ENCODE peak calls at places on chromosome 2, in four cellular contexts. I, F, B and P are unnamed samples. For H3K36me3, the result is how much of the 10 kb centered on the place peaks cover.

GRCh38 chr2:25286025-25286400 is 55.7 kb downstream of the DNMT3A start:
- DNase-seq in I (no peak), F (no peak), B (no peak), P (no peak)

GRCh38 chr2:120885749-120886148 is 150.1 kb downstream of the GLI2 start:
- DNase-seq in I (no peak), B (no peak), F (no peak), P (no peak)

GRCh38 chr2:105888625-105889024 is 143.9 kb downstream of the NCK2 start:
- DNase-seq in F (no peak), B (peak), I (no peak), P (no peak)

GRCh38 chr2:167509585-167509984 is 621.3 kb downstream of the XIRP2 start:
- DNase-seq in I (peak), F (peak), B (peak), P (peak)

GRCh38 chr2:183594150-183594549 is 469.9 kb downstream of the NUP35 start:
- DNase-seq in I (no peak), F (no peak), B (no peak), P (no peak)

GRCh38 chr2:36578343-36579296 is 19.3 kb downstream of the FEZ2 start:
- DNase-seq in I (no peak), F (peak), B (no peak), P (no peak)

GRCh38 chr2:121335294-121336290 is 50.6 kb upstream of the TFCP2L1 start:
- DNase-seq in I (no peak), F (no peak), B (no peak), P (no peak)

GRCh38 chr2:49105506-49105905 is 48.8 kb downstream of the FSHR start:
- DNase-seq in B (no peak), I (no peak), F (no peak), P (no peak)

GRCh38 chr2:17573806-17574175 is 33.3 kb downstream of the VSNL1 start:
- DNase-seq in I (no peak), B (peak), F (no peak), P (no peak)

GRCh38 chr2:205650450-205650849 is 31.9 kb upstream of the NRP2 start:
- DNase-seq in F (peak), I (peak), B (peak), P (peak)

GRCh38 chr2:215420471-215420935 is 15.4 kb downstream of the FN1 start:
- DNase-seq in I (no peak), B (peak), F (no peak), P (no peak)

GRCh38 chr2:181123798-181124217 is 143.4 kb downstream of the UBE2E3 start:
- DNase-seq in I (no peak), F (peak), B (no peak), P (no peak)

GRCh38 chr2:45612265-45612664 is 1.2 kb upstream of the SRBD1 start:
- DNase-seq in I (no peak), F (peak), B (no peak), P (no peak)

GRCh38 chr2:237156131-237156856 is 70.6 kb downstream of the COPS8 start:
- DNase-seq in B (peak), I (no peak), F (peak), P (peak)

GRCh38 chr2:241500016-241500415 is 8.4 kb downstream of the STK25 start:
- DNase-seq in F (no peak), I (no peak), B (no peak), P (no peak)
- H3K36me3 ChIP-seq in F (under half), I (under half), B (under half), P (under half)

DNA sequence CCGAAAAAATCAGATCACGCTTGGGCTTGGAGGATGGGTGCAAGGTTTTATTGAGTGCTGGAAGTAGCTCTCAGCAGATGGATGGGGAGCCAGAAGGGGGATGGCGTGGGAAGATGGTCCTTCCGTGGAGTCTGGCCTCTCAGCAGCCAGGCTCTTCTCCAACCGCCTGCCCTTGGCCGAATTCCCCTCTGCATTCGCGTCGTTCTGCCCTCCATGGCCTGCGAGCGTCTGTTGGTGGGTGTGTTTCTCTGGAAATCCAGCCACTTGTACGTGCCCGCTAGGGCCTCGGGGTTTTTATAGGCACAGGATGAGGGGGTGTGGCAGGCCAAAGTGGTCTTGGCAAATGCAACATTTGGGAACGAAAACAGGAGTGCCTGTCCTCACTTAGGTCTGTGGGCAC is 815.2 kb downstream of the TSN start:
- DNase-seq in B (no peak), I (no peak), F (no peak), P (no peak)
- H3K4me3 ChIP-seq in B (no peak), I (no peak), F (no peak), P (no peak)

DNA sequence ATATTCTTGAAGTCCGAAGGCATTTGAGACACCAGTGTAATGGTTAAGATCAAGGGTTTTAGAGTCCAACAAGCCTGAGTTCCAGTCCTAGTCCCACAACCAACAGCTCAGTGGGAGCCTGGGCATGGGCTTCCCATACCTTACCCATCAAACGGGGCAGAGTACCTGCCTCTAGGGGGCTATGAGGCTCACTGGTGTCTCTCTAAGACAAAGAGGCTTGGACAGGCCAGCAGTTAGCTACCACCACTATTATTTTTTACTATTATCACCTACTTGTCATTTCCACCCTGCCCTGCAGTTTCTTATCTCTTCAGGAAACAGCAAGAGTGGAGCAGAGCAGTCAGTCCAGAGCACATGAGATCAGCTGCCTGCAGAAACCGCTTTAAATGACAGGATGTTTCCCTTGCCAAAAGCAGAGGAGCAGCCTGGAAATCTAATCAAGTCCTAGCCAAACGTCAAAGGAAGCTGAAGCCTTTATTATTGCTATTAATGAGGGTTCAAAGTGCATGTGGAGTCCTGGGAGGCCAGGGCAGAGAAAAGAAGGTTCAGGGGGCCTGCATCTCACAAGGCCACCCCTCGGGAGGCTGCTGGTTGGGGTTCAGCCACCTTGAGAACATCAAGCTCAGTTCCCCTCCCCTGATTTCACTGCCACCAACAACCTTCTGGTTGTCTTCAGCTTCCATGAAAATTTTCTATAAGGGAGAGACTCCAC is 66.6 kb downstream of the STPG4 start:
- DNase-seq in B (no peak), F (peak), I (no peak), P (no peak)
- H3K9ac ChIP-seq in B (peak), F (no peak), I (no peak), P (no peak)

GRCh38 chr2:27652790-27653189 is 10.6 kb downstream of the SUPT7L start:
- DNase-seq in F (peak), B (no peak), I (no peak), P (no peak)
- H3K36me3 ChIP-seq in F (under half), B (half or more), I (under half), P (half or more)

GRCh38 chr2:98134601-98135000 is 47.6 kb downstream of the VWA3B start:
- DNase-seq in B (no peak), F (no peak), I (no peak), P (no peak)

GRCh38 chr2:98128556-98129109 is 41.7 kb downstream of the VWA3B start:
- DNase-seq in I (no peak), B (no peak), F (no peak), P (no peak)

GRCh38 chr2:98134138-98134537 is 47.2 kb downstream of the VWA3B start:
- DNase-seq in I (peak), F (no peak), B (peak), P (no peak)
- H3K4me3 ChIP-seq in I (no peak), F (no peak), B (no peak), P (no peak)

GRCh38 chr2:207037813-207038212 is 98.5 kb downstream of the CPO start:
- DNase-seq in B (peak), I (no peak), F (no peak), P (no peak)
- H3K9ac ChIP-seq in B (no peak), I (no peak), F (no peak), P (no peak)

DNA sequence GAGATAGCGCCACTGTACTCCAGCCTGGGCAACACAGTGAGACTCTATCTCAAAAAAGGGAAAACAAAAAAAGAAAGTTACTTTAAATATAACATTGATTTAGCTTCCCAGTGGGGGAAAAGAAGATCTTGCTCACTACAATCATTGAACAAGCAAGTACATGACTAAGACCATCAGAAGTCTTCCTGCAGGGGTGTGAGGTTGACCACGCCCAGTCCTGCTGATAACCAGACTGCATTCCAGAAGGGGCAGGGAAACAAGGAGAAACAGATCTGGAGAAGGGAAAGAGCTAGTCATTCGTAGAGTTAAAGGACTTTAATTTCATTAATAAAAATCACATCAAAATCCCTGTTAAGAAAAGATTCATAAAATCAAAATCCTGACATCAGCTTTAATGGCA is 77.5 kb downstream of the EPHA4 start:
- DNase-seq in I (no peak), F (no peak), B (peak), P (no peak)
- H3K36me3 ChIP-seq in I (under half), F (under half), B (under half), P (under half)

GRCh38 chr2:233081232-233081730 is 21.1 kb downstream of the INPP5D start:
- DNase-seq in I (no peak), F (no peak), B (no peak), P (no peak)

GRCh38 chr2:233080836-233081229 is 20.7 kb downstream of the INPP5D start:
- DNase-seq in F (no peak), B (no peak), I (no peak), P (no peak)

GRCh38 chr2:233082222-233082933 is 22.2 kb downstream of the INPP5D start:
- DNase-seq in B (no peak), I (no peak), F (no peak), P (no peak)

GRCh38 chr2:233082934-233083755 is 23.0 kb downstream of the INPP5D start:
- DNase-seq in B (no peak), F (no peak), I (no peak), P (no peak)

GRCh38 chr2:233081731-233082221 is 21.6 kb downstream of the INPP5D start:
- DNase-seq in F (no peak), B (no peak), I (no peak), P (no peak)
- H3K4me3 ChIP-seq in F (no peak), B (no peak), I (no peak), P (no peak)

GRCh38 chr2:64646007-64646880 is 7.5 kb downstream of the SERTAD2 start:
- DNase-seq in F (peak), B (peak), I (peak), P (peak)
- H3K9ac ChIP-seq in F (peak), B (peak), I (no peak), P (peak)